ENCODE peak calls at places on chromosome 11, in six cellular contexts. One of them, this sample, is unnamed.

GRCh38 chr11:85941380-85941973 is 86.3 kb downstream of the CCDC83 start:
- DNase-seq in astrocyte of the spinal cord: peak
- DNase-seq in A549: peak
- DNase-seq in uterus: peak
- DNase-seq in SK-N-SH: peak
- DNase-seq in fibroblast of lung: peak
- DNase-seq in this sample: peak

GRCh38 chr11:46976182-46976854 is 39.8 kb downstream of the CSTPP1 start:
- DNase-seq in astrocyte of the spinal cord: no peak
- DNase-seq in A549: no peak
- DNase-seq in uterus: no peak
- DNase-seq in SK-N-SH: no peak
- DNase-seq in fibroblast of lung: no peak
- DNase-seq in this sample: no peak

GRCh38 chr11:19938051-19938856 is 222.0 kb downstream of the DBX1 start:
- DNase-seq in astrocyte of the spinal cord: peak
- DNase-seq in A549: peak
- DNase-seq in uterus: no peak
- DNase-seq in SK-N-SH: peak
- DNase-seq in fibroblast of lung: peak
- DNase-seq in this sample: peak

GRCh38 chr11:106708348-106708747 is 309.9 kb downstream of the GUCY1A2 start:
- DNase-seq in astrocyte of the spinal cord: no peak
- DNase-seq in A549: no peak
- DNase-seq in uterus: no peak
- DNase-seq in SK-N-SH: no peak
- DNase-seq in fibroblast of lung: no peak
- DNase-seq in this sample: no peak

GRCh38 chr11:110251837-110252236 is 44.6 kb downstream of the RDX start:
- DNase-seq in astrocyte of the spinal cord: peak
- DNase-seq in A549: peak
- DNase-seq in uterus: no peak
- DNase-seq in SK-N-SH: no peak
- DNase-seq in fibroblast of lung: peak
- DNase-seq in this sample: peak

GRCh38 chr11:7672960-7673723 is at the start of gene CYB5R2:
- DNase-seq in astrocyte of the spinal cord: no peak
- DNase-seq in A549: peak
- DNase-seq in uterus: peak
- DNase-seq in SK-N-SH: peak
- DNase-seq in fibroblast of lung: peak
- DNase-seq in this sample: peak

GRCh38 chr11:42976636-42977217 is 335.1 kb upstream of the API5 start:
- DNase-seq in astrocyte of the spinal cord: no peak
- DNase-seq in A549: no peak
- DNase-seq in uterus: no peak
- DNase-seq in SK-N-SH: peak
- DNase-seq in fibroblast of lung: no peak
- DNase-seq in this sample: no peak

GRCh38 chr11:86559311-86559945 is 113.0 kb downstream of the ME3 start:
- DNase-seq in astrocyte of the spinal cord: peak
- DNase-seq in A549: no peak
- DNase-seq in uterus: no peak
- DNase-seq in SK-N-SH: no peak
- DNase-seq in fibroblast of lung: peak
- DNase-seq in this sample: peak

GRCh38 chr11:46120361-46120710 is 918 bp downstream of the PHF21A start:
- DNase-seq in astrocyte of the spinal cord: no peak
- DNase-seq in A549: no peak
- DNase-seq in uterus: peak
- DNase-seq in SK-N-SH: no peak
- DNase-seq in fibroblast of lung: peak
- DNase-seq in this sample: no peak

GRCh38 chr11:47507868-47508594 is 44.9 kb downstream of the CELF1 start:
- DNase-seq in astrocyte of the spinal cord: no peak
- DNase-seq in A549: no peak
- DNase-seq in uterus: no peak
- DNase-seq in SK-N-SH: no peak
- DNase-seq in fibroblast of lung: no peak
- DNase-seq in this sample: no peak

GRCh38 chr11:105937738-105938137 is 84.3 kb downstream of the MSANTD4 start:
- DNase-seq in astrocyte of the spinal cord: peak
- DNase-seq in A549: no peak
- DNase-seq in uterus: no peak
- DNase-seq in SK-N-SH: no peak
- DNase-seq in fibroblast of lung: peak
- DNase-seq in this sample: peak

GRCh38 chr11:7548659-7549283 is 35.0 kb downstream of the PPFIBP2 start:
- DNase-seq in astrocyte of the spinal cord: no peak
- DNase-seq in A549: peak
- DNase-seq in uterus: no peak
- DNase-seq in SK-N-SH: no peak
- DNase-seq in fibroblast of lung: no peak
- DNase-seq in this sample: no peak

GRCh38 chr11:134519788-134520187 is 107.7 kb upstream of the B3GAT1 start:
- DNase-seq in astrocyte of the spinal cord: no peak
- DNase-seq in A549: no peak
- DNase-seq in uterus: no peak
- DNase-seq in SK-N-SH: no peak
- DNase-seq in fibroblast of lung: no peak
- DNase-seq in this sample: no peak

GRCh38 chr11:114317738-114318137 is 21.5 kb downstream of the NNMT start:
- DNase-seq in astrocyte of the spinal cord: peak
- DNase-seq in A549: peak
- DNase-seq in uterus: peak
- DNase-seq in SK-N-SH: peak
- DNase-seq in fibroblast of lung: peak
- DNase-seq in this sample: peak

GRCh38 chr11:60318726-60319125 is 8.3 kb upstream of the MS4A6E start:
- DNase-seq in astrocyte of the spinal cord: no peak
- DNase-seq in A549: no peak
- DNase-seq in uterus: no peak
- DNase-seq in SK-N-SH: no peak
- DNase-seq in fibroblast of lung: no peak
- DNase-seq in this sample: no peak

GRCh38 chr11:74449369-74449931 is 17.9 kb downstream of the KCNE3 start:
- DNase-seq in astrocyte of the spinal cord: peak
- DNase-seq in A549: peak
- DNase-seq in uterus: peak
- DNase-seq in SK-N-SH: peak
- DNase-seq in fibroblast of lung: peak
- DNase-seq in this sample: peak

GRCh38 chr11:134398079-134398444 is 14.0 kb downstream of the B3GAT1 start:
- DNase-seq in astrocyte of the spinal cord: no peak
- DNase-seq in A549: no peak
- DNase-seq in uterus: no peak
- DNase-seq in SK-N-SH: no peak
- DNase-seq in fibroblast of lung: no peak
- DNase-seq in this sample: no peak

GRCh38 chr11:16096336-16096735 is 260.0 kb downstream of the SOX6 start:
- DNase-seq in astrocyte of the spinal cord: peak
- DNase-seq in A549: no peak
- DNase-seq in uterus: no peak
- DNase-seq in SK-N-SH: no peak
- DNase-seq in fibroblast of lung: peak
- DNase-seq in this sample: no peak

GRCh38 chr11:57493507-57494503 is 21.7 kb downstream of the SLC43A1 start:
- DNase-seq in astrocyte of the spinal cord: peak
- DNase-seq in A549: peak
- DNase-seq in uterus: peak
- DNase-seq in SK-N-SH: peak
- DNase-seq in fibroblast of lung: no peak
- DNase-seq in this sample: no peak

GRCh38 chr11:117678651-117679407 is 118.2 kb downstream of the DSCAML1 start:
- DNase-seq in astrocyte of the spinal cord: no peak
- DNase-seq in A549: no peak
- DNase-seq in uterus: no peak
- DNase-seq in SK-N-SH: peak
- DNase-seq in fibroblast of lung: no peak
- DNase-seq in this sample: no peak

GRCh38 chr11:117673561-117673960 is 123.5 kb downstream of the DSCAML1 start:
- DNase-seq in astrocyte of the spinal cord: no peak
- DNase-seq in A549: no peak
- DNase-seq in uterus: no peak
- DNase-seq in SK-N-SH: no peak
- DNase-seq in fibroblast of lung: no peak
- DNase-seq in this sample: no peak

GRCh38 chr11:117679464-117679863 is 117.6 kb downstream of the DSCAML1 start:
- DNase-seq in astrocyte of the spinal cord: no peak
- DNase-seq in A549: no peak
- DNase-seq in uterus: no peak
- DNase-seq in SK-N-SH: no peak
- DNase-seq in fibroblast of lung: no peak
- DNase-seq in this sample: no peak

GRCh38 chr11:117677729-117678310 is 119.2 kb downstream of the DSCAML1 start:
- DNase-seq in astrocyte of the spinal cord: no peak
- DNase-seq in A549: no peak
- DNase-seq in uterus: no peak
- DNase-seq in SK-N-SH: no peak
- DNase-seq in fibroblast of lung: no peak
- DNase-seq in this sample: no peak

GRCh38 chr11:117676501-117676900 is 120.5 kb downstream of the DSCAML1 start:
- DNase-seq in astrocyte of the spinal cord: no peak
- DNase-seq in A549: no peak
- DNase-seq in uterus: no peak
- DNase-seq in SK-N-SH: peak
- DNase-seq in fibroblast of lung: no peak
- DNase-seq in this sample: no peak
- H3K4me3 ChIP-seq in astrocyte of the spinal cord: no peak
- H3K4me3 ChIP-seq in A549: no peak
- H3K4me3 ChIP-seq in uterus: no peak
- H3K4me3 ChIP-seq in SK-N-SH: no peak
- H3K4me3 ChIP-seq in fibroblast of lung: no peak
- H3K4me3 ChIP-seq in this sample: no peak

GRCh38 chr11:70566768-70567530 is 168.6 kb downstream of the CTTN start:
- DNase-seq in astrocyte of the spinal cord: no peak
- DNase-seq in A549: no peak
- DNase-seq in uterus: no peak
- DNase-seq in SK-N-SH: no peak
- DNase-seq in fibroblast of lung: no peak
- DNase-seq in this sample: no peak

GRCh38 chr11:70567680-70568503 is 169.6 kb downstream of the CTTN start:
- DNase-seq in astrocyte of the spinal cord: peak
- DNase-seq in A549: no peak
- DNase-seq in uterus: peak
- DNase-seq in SK-N-SH: no peak
- DNase-seq in fibroblast of lung: peak
- DNase-seq in this sample: peak

GRCh38 chr11:70569996-70570692 is 171.8 kb downstream of the CTTN start:
- DNase-seq in astrocyte of the spinal cord: no peak
- DNase-seq in A549: no peak
- DNase-seq in uterus: no peak
- DNase-seq in SK-N-SH: no peak
- DNase-seq in fibroblast of lung: no peak
- DNase-seq in this sample: no peak

GRCh38 chr11:70569173-70569890 is 171.0 kb downstream of the CTTN start:
- DNase-seq in astrocyte of the spinal cord: no peak
- DNase-seq in A549: no peak
- DNase-seq in uterus: no peak
- DNase-seq in SK-N-SH: no peak
- DNase-seq in fibroblast of lung: no peak
- DNase-seq in this sample: no peak

GRCh38 chr11:70568504-70569172 is 170.3 kb downstream of the CTTN start:
- DNase-seq in astrocyte of the spinal cord: peak
- DNase-seq in A549: no peak
- DNase-seq in uterus: no peak
- DNase-seq in SK-N-SH: peak
- DNase-seq in fibroblast of lung: peak
- DNase-seq in this sample: peak
- TF ChIP-seq CTCF in astrocyte of the spinal cord: peak
- TF ChIP-seq CTCF in A549: no peak
- TF ChIP-seq CTCF in uterus: no peak
- TF ChIP-seq CTCF in SK-N-SH: no peak
- TF ChIP-seq CTCF in fibroblast of lung: no peak
- TF ChIP-seq CTCF in this sample: peak

GRCh38 chr11:73141309-73142127 is 600 bp downstream of the FCHSD2 start:
- DNase-seq in astrocyte of the spinal cord: peak
- DNase-seq in A549: peak
- DNase-seq in uterus: peak
- DNase-seq in SK-N-SH: peak
- DNase-seq in fibroblast of lung: peak
- DNase-seq in this sample: peak

GRCh38 chr11:73142128-73142377 is at the start of gene FCHSD2:
- DNase-seq in astrocyte of the spinal cord: no peak
- DNase-seq in A549: no peak
- DNase-seq in uterus: no peak
- DNase-seq in SK-N-SH: no peak
- DNase-seq in fibroblast of lung: no peak
- DNase-seq in this sample: no peak

GRCh38 chr11:73141031-73141308 is 1.1 kb downstream of the FCHSD2 start:
- DNase-seq in astrocyte of the spinal cord: no peak
- DNase-seq in A549: peak
- DNase-seq in uterus: peak
- DNase-seq in SK-N-SH: peak
- DNase-seq in fibroblast of lung: peak
- DNase-seq in this sample: peak

GRCh38 chr11:73139476-73140198 is 2.5 kb downstream of the FCHSD2 start:
- DNase-seq in astrocyte of the spinal cord: peak
- DNase-seq in A549: peak
- DNase-seq in uterus: no peak
- DNase-seq in SK-N-SH: no peak
- DNase-seq in fibroblast of lung: peak
- DNase-seq in this sample: peak

DNA sequence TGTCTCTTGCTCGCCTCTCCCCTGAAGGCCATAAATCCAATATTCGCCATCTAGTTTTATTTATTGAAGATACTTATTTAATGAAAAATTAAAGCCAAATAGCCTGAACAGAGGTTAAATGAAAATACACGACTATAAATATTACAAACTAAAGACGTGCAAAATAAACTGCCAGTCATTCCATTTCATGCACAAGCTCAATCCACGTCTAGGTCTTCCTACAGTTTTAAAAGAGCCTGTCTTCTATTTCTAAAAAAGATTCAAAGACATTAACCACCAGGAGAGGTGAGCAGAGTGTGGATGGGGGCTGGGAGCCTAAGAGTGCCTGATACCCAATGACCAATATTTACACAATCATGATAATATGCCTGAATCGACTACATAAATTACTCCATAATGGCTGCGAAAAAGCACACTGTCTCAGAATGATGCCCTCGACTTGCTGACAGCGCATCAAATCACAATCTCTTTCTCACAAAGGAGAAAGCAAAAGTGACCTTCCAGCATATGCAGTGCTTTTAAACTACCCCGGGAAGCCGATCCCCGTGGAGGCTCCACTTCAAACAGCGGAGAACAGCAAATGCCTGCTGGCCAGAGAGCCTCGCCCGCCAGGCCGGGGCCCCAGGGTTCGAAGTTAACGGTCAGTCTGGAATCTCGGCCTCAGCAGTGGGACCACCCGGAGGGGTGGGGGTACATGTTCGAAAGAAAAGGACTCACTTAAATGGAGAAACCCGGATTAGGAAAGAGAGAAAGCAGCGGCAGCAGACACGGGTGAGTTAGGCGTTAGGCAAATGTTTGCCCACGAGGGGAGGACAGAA is 1.7 kb downstream of the FCHSD2 start:
- DNase-seq in astrocyte of the spinal cord: peak
- DNase-seq in A549: peak
- DNase-seq in uterus: peak
- DNase-seq in SK-N-SH: peak
- DNase-seq in fibroblast of lung: peak
- DNase-seq in this sample: peak
- H3K4me3 ChIP-seq in astrocyte of the spinal cord: peak
- H3K4me3 ChIP-seq in A549: peak
- H3K4me3 ChIP-seq in uterus: peak
- H3K4me3 ChIP-seq in SK-N-SH: peak
- H3K4me3 ChIP-seq in fibroblast of lung: peak
- H3K4me3 ChIP-seq in this sample: peak

GRCh38 chr11:17405232-17406005 is 17.0 kb upstream of the KCNJ11 start:
- DNase-seq in astrocyte of the spinal cord: peak
- DNase-seq in A549: peak
- DNase-seq in uterus: peak
- DNase-seq in SK-N-SH: peak
- DNase-seq in fibroblast of lung: peak
- DNase-seq in this sample: peak
- TF ChIP-seq CTCF in astrocyte of the spinal cord: no peak
- TF ChIP-seq CTCF in A549: peak
- TF ChIP-seq CTCF in uterus: no peak
- TF ChIP-seq CTCF in SK-N-SH: peak
- TF ChIP-seq CTCF in fibroblast of lung: peak
- TF ChIP-seq CTCF in this sample: peak